ENCODE peak calls at places on chromosomes 12 and 14, in six cellular contexts. One of them, this sample, is unnamed.

GRCh38 chr14:50520947-50521815 is 11.2 kb downstream of the MAP4K5 start:
- DNase-seq in MM.1S: no peak
- DNase-seq in left ventricle myocardium inferior: no peak
- DNase-seq in astrocyte of the spinal cord: peak
- DNase-seq in nephron progenitor cell: no peak
- DNase-seq in WTC11: no peak
- DNase-seq in this sample: no peak

GRCh38 chr12:57795354-57795753 is 12.8 kb downstream of the TSFM start:
- DNase-seq in MM.1S: no peak
- DNase-seq in left ventricle myocardium inferior: no peak
- DNase-seq in astrocyte of the spinal cord: no peak
- DNase-seq in nephron progenitor cell: no peak
- DNase-seq in WTC11: no peak
- DNase-seq in this sample: no peak

GRCh38 chr12:77204055-77204454 is 138.7 kb upstream of the E2F7 start:
- DNase-seq in MM.1S: no peak
- DNase-seq in left ventricle myocardium inferior: no peak
- DNase-seq in astrocyte of the spinal cord: no peak
- DNase-seq in nephron progenitor cell: no peak
- DNase-seq in WTC11: peak
- DNase-seq in this sample: no peak

GRCh38 chr14:20687362-20688166 is 1.0 kb upstream of the ANG start:
- DNase-seq in MM.1S: no peak
- DNase-seq in left ventricle myocardium inferior: no peak
- DNase-seq in astrocyte of the spinal cord: no peak
- DNase-seq in nephron progenitor cell: no peak
- DNase-seq in WTC11: no peak
- DNase-seq in this sample: no peak

GRCh38 chr14:51014086-51014485 is 69.8 kb upstream of the PYGL start:
- DNase-seq in MM.1S: no peak
- DNase-seq in left ventricle myocardium inferior: no peak
- DNase-seq in astrocyte of the spinal cord: peak
- DNase-seq in nephron progenitor cell: no peak
- DNase-seq in WTC11: no peak
- DNase-seq in this sample: no peak

GRCh38 chr12:106106129-106106566 is 32.6 kb downstream of the NUAK1 start:
- DNase-seq in MM.1S: no peak
- DNase-seq in left ventricle myocardium inferior: no peak
- DNase-seq in astrocyte of the spinal cord: no peak
- DNase-seq in nephron progenitor cell: no peak
- DNase-seq in WTC11: no peak
- DNase-seq in this sample: no peak

GRCh38 chr14:33307691-33308369 is 369.2 kb downstream of the NPAS3 start:
- DNase-seq in MM.1S: no peak
- DNase-seq in left ventricle myocardium inferior: no peak
- DNase-seq in astrocyte of the spinal cord: peak
- DNase-seq in nephron progenitor cell: no peak
- DNase-seq in WTC11: no peak
- DNase-seq in this sample: no peak

GRCh38 chr14:36627981-36628380 is 33.7 kb upstream of the PAX9 start:
- DNase-seq in MM.1S: no peak
- DNase-seq in left ventricle myocardium inferior: no peak
- DNase-seq in astrocyte of the spinal cord: no peak
- DNase-seq in nephron progenitor cell: no peak
- DNase-seq in WTC11: no peak
- DNase-seq in this sample: no peak

GRCh38 chr12:116945901-116946550 is 35.3 kb downstream of the FBXW8 start:
- DNase-seq in MM.1S: no peak
- DNase-seq in left ventricle myocardium inferior: no peak
- DNase-seq in astrocyte of the spinal cord: no peak
- DNase-seq in nephron progenitor cell: no peak
- DNase-seq in WTC11: no peak
- DNase-seq in this sample: no peak

GRCh38 chr12:41663487-41664258 is 475.6 kb downstream of the PDZRN4 start:
- DNase-seq in MM.1S: peak
- DNase-seq in left ventricle myocardium inferior: no peak
- DNase-seq in astrocyte of the spinal cord: peak
- DNase-seq in nephron progenitor cell: no peak
- DNase-seq in WTC11: no peak
- DNase-seq in this sample: no peak

GRCh38 chr12:6089041-6089823 is 35.2 kb downstream of the VWF start:
- DNase-seq in MM.1S: peak
- DNase-seq in left ventricle myocardium inferior: no peak
- DNase-seq in astrocyte of the spinal cord: peak
- DNase-seq in nephron progenitor cell: peak
- DNase-seq in WTC11: peak
- DNase-seq in this sample: no peak

GRCh38 chr14:37422319-37422718 is 172.7 kb downstream of the FOXA1 start:
- DNase-seq in MM.1S: no peak
- DNase-seq in left ventricle myocardium inferior: no peak
- DNase-seq in astrocyte of the spinal cord: no peak
- DNase-seq in nephron progenitor cell: no peak
- DNase-seq in WTC11: no peak
- DNase-seq in this sample: no peak

GRCh38 chr12:56933826-56934625 is at the start of gene SDR9C7:
- DNase-seq in MM.1S: no peak
- DNase-seq in left ventricle myocardium inferior: no peak
- DNase-seq in astrocyte of the spinal cord: no peak
- DNase-seq in nephron progenitor cell: no peak
- DNase-seq in WTC11: no peak
- DNase-seq in this sample: no peak

GRCh38 chr12:43120189-43120588 is 431.8 kb downstream of the ADAMTS20 start:
- DNase-seq in MM.1S: no peak
- DNase-seq in left ventricle myocardium inferior: no peak
- DNase-seq in astrocyte of the spinal cord: no peak
- DNase-seq in nephron progenitor cell: no peak
- DNase-seq in WTC11: no peak
- DNase-seq in this sample: no peak

GRCh38 chr14:28944605-28945004 is 178.0 kb downstream of the FOXG1 start:
- DNase-seq in MM.1S: no peak
- DNase-seq in left ventricle myocardium inferior: no peak
- DNase-seq in astrocyte of the spinal cord: no peak
- DNase-seq in nephron progenitor cell: no peak
- DNase-seq in WTC11: no peak
- DNase-seq in this sample: no peak

GRCh38 chr12:509494-509893 is 49.8 kb downstream of the B4GALNT3 start:
- DNase-seq in MM.1S: no peak
- DNase-seq in left ventricle myocardium inferior: no peak
- DNase-seq in astrocyte of the spinal cord: peak
- DNase-seq in nephron progenitor cell: no peak
- DNase-seq in WTC11: no peak
- DNase-seq in this sample: no peak

GRCh38 chr12:111758120-111758561 is 8.6 kb upstream of the ALDH2 start:
- DNase-seq in MM.1S: no peak
- DNase-seq in left ventricle myocardium inferior: peak
- DNase-seq in astrocyte of the spinal cord: no peak
- DNase-seq in nephron progenitor cell: no peak
- DNase-seq in WTC11: peak
- DNase-seq in this sample: no peak
- TF ChIP-seq CTCF in MM.1S: no peak
- TF ChIP-seq CTCF in left ventricle myocardium inferior: no peak
- TF ChIP-seq CTCF in astrocyte of the spinal cord: no peak
- TF ChIP-seq CTCF in nephron progenitor cell: no peak
- TF ChIP-seq CTCF in WTC11: no peak
- TF ChIP-seq CTCF in this sample: no peak

GRCh38 chr14:105248368-105249174 is at the start of gene BTBD6:
- DNase-seq in MM.1S: peak
- DNase-seq in left ventricle myocardium inferior: peak
- DNase-seq in astrocyte of the spinal cord: peak
- DNase-seq in nephron progenitor cell: peak
- DNase-seq in WTC11: peak
- DNase-seq in this sample: peak
- TF ChIP-seq CTCF in MM.1S: no peak
- TF ChIP-seq CTCF in left ventricle myocardium inferior: no peak
- TF ChIP-seq CTCF in astrocyte of the spinal cord: no peak
- TF ChIP-seq CTCF in nephron progenitor cell: no peak
- TF ChIP-seq CTCF in WTC11: no peak
- TF ChIP-seq CTCF in this sample: peak

GRCh38 chr14:61280526-61281185 is 482 bp downstream of the TMEM30B start:
- DNase-seq in MM.1S: no peak
- DNase-seq in left ventricle myocardium inferior: peak
- DNase-seq in astrocyte of the spinal cord: peak
- DNase-seq in nephron progenitor cell: peak
- DNase-seq in WTC11: peak
- DNase-seq in this sample: peak
- TF ChIP-seq CTCF in MM.1S: no peak
- TF ChIP-seq CTCF in left ventricle myocardium inferior: peak
- TF ChIP-seq CTCF in astrocyte of the spinal cord: peak
- TF ChIP-seq CTCF in nephron progenitor cell: peak
- TF ChIP-seq CTCF in WTC11: no peak
- TF ChIP-seq CTCF in this sample: peak

DNA sequence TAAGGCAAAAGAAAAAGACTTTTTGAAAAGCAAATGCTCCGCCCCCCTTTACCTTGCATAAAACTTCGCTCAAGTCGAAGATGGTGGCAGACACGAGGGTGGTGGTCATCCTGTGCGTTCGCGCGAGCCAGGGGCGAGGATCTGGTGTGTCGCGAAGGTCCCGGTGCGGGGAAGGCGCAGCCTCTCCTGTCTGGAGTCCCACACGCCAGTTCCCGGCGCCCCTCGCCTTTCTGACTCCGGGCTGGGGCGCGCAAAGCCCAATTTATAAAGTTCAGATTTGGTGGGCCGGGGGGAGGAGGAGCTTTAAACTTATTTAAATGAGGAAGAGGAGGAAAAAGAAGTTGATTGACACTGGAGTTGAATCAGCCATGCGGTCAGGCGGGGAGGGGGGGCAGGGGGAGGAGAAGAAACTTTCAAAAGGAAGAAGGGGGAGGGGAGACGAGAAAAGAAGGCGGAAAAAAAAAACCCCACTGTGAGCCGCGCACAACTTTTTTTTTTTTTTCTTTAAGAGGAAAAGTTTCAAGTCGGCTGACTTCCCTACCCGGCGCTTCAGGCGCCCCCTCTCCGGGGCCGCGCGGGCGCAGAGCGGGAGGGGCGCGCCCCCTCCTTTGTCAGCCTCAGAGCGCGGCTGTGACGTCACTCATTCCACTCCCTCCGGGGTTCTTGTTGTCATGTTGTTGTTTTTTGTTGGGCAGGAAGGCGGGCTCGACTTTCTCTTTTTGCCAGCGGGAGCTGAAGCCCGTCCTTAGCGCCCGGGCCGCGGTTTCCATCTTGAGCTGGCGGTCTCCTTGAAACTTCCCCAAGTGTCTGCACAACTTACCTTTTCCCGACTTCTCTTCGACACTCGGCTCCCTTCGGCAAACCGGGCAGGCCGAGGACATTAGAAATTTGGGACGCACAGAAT is at the start of gene ZFP36L1:
- DNase-seq in MM.1S: peak
- DNase-seq in left ventricle myocardium inferior: peak
- DNase-seq in astrocyte of the spinal cord: peak
- DNase-seq in nephron progenitor cell: peak
- DNase-seq in WTC11: peak
- DNase-seq in this sample: peak
- TF ChIP-seq CTCF in MM.1S: no peak
- TF ChIP-seq CTCF in left ventricle myocardium inferior: no peak
- TF ChIP-seq CTCF in astrocyte of the spinal cord: no peak
- TF ChIP-seq CTCF in nephron progenitor cell: no peak
- TF ChIP-seq CTCF in WTC11: no peak
- TF ChIP-seq CTCF in this sample: no peak

DNA sequence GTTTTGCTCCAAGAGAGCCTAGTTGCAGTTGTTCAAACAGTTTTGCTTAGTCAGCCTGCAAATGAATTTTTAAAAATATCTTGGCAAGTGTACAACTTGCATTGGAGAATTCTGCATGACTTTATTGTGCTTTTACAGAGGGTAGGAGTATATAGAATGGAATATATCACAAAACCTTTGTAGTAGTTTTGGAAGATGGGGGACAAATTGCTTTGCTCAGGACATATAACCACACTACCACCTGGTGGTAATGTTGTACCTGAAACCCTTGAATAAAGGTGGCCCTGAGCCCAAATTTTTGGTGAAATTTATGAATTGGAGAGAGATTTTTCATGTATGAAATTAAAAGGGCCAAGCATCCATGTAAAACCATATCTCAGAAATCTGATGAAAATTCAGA is 645.2 kb downstream of the MED13L start:
- DNase-seq in MM.1S: no peak
- DNase-seq in left ventricle myocardium inferior: no peak
- DNase-seq in astrocyte of the spinal cord: peak
- DNase-seq in nephron progenitor cell: no peak
- DNase-seq in WTC11: no peak
- DNase-seq in this sample: no peak
- TF ChIP-seq CTCF in MM.1S: no peak
- TF ChIP-seq CTCF in left ventricle myocardium inferior: peak
- TF ChIP-seq CTCF in astrocyte of the spinal cord: peak
- TF ChIP-seq CTCF in nephron progenitor cell: no peak
- TF ChIP-seq CTCF in WTC11: no peak
- TF ChIP-seq CTCF in this sample: peak

GRCh38 chr14:55271572-55272414 is 572 bp downstream of the FBXO34 start:
- DNase-seq in MM.1S: peak
- DNase-seq in left ventricle myocardium inferior: peak
- DNase-seq in astrocyte of the spinal cord: peak
- DNase-seq in nephron progenitor cell: peak
- DNase-seq in WTC11: peak
- DNase-seq in this sample: peak
- TF ChIP-seq CTCF in MM.1S: no peak
- TF ChIP-seq CTCF in left ventricle myocardium inferior: no peak
- TF ChIP-seq CTCF in astrocyte of the spinal cord: no peak
- TF ChIP-seq CTCF in nephron progenitor cell: no peak
- TF ChIP-seq CTCF in WTC11: no peak
- TF ChIP-seq CTCF in this sample: no peak

DNA sequence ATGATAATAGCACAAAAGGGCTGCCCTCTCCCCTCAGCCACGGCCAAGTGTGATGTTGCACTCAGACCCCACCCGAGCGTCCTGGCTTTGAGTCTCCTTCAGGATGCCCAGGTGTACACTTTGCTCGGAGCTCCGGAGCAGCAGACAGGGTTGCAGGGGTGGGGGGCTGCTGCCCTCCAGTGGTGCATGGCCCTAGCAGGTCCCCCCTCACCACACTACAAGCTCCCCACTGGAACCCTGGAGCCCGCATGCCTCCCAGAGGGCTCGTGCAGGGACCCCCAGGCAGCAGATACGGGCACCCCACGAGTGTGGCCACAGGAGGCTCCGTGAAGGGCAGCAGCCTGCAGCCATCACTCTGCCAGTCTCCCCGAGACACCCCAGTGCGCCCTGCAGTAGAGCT is 69.9 kb upstream of the C14orf180 start:
- DNase-seq in MM.1S: no peak
- DNase-seq in left ventricle myocardium inferior: no peak
- DNase-seq in astrocyte of the spinal cord: no peak
- DNase-seq in nephron progenitor cell: no peak
- DNase-seq in WTC11: no peak
- DNase-seq in this sample: no peak
- TF ChIP-seq CTCF in MM.1S: no peak
- TF ChIP-seq CTCF in left ventricle myocardium inferior: peak
- TF ChIP-seq CTCF in astrocyte of the spinal cord: no peak
- TF ChIP-seq CTCF in nephron progenitor cell: no peak
- TF ChIP-seq CTCF in WTC11: no peak
- TF ChIP-seq CTCF in this sample: no peak

GRCh38 chr12:64757778-64758177 is 1.4 kb downstream of the GNS start:
- DNase-seq in MM.1S: no peak
- DNase-seq in left ventricle myocardium inferior: no peak
- DNase-seq in astrocyte of the spinal cord: no peak
- DNase-seq in nephron progenitor cell: no peak
- DNase-seq in WTC11: no peak
- DNase-seq in this sample: no peak
- TF ChIP-seq CTCF in MM.1S: no peak
- TF ChIP-seq CTCF in left ventricle myocardium inferior: no peak
- TF ChIP-seq CTCF in astrocyte of the spinal cord: no peak
- TF ChIP-seq CTCF in nephron progenitor cell: no peak
- TF ChIP-seq CTCF in WTC11: no peak
- TF ChIP-seq CTCF in this sample: no peak

GRCh38 chr14:79543966-79544365 is 667.3 kb downstream of the DIO2 start:
- DNase-seq in MM.1S: no peak
- DNase-seq in left ventricle myocardium inferior: no peak
- DNase-seq in astrocyte of the spinal cord: peak
- DNase-seq in nephron progenitor cell: no peak
- DNase-seq in WTC11: peak
- DNase-seq in this sample: no peak
- TF ChIP-seq CTCF in MM.1S: no peak
- TF ChIP-seq CTCF in left ventricle myocardium inferior: no peak
- TF ChIP-seq CTCF in astrocyte of the spinal cord: peak
- TF ChIP-seq CTCF in nephron progenitor cell: peak
- TF ChIP-seq CTCF in WTC11: peak
- TF ChIP-seq CTCF in this sample: peak